ENCODE peak calls at places on chromosomes 12 and 14, in seven cellular contexts. I is retinal pigment epithelial cell; M is cardiac septum; G is stimulated activated CD8-positive, alpha-beta memory T cell treated with anti-CD3 and anti-CD28 coated beads, Interleukin-4, amount 100 ng/mL, for 24 hours; F is HEK293T; E is GM03348; O is HS-5. P is an unnamed sample.

GRCh38 chr12:11697670-11698387 is 48.4 kb downstream of the ETV6 start:
- DNase-seq in G (no peak), F (no peak), O (peak; percentile 46), M (no peak), I (no peak), E (peak; percentile 73), P (peak; percentile 15)

GRCh38 chr12:91189526-91189925 is 6.9 kb upstream of the DCN start:
- DNase-seq in I (no peak), E (peak; percentile 22), M (no peak), O (no peak), G (no peak), F (no peak), P (no peak)

GRCh38 chr12:69548687-69549086 is 36.6 kb upstream of the CCT2 start:
- DNase-seq in G (no peak), M (no peak), F (no peak), I (no peak), E (no peak), O (no peak), P (no peak)

GRCh38 chr12:47943492-47944359 is 19.7 kb upstream of the TMEM106C start:
- DNase-seq in I (no peak), E (no peak), M (no peak), G (no peak), F (no peak), O (no peak), P (no peak)

GRCh38 chr12:64652346-64652745 is 42.1 kb downstream of the RASSF3 start:
- DNase-seq in E (no peak), G (no peak), F (no peak), M (no peak), I (no peak), O (no peak), P (no peak)

GRCh38 chr14:75793806-75794205 is 132.8 kb downstream of the TTLL5 start:
- DNase-seq in O (no peak), F (no peak), G (no peak), I (peak; percentile 20), M (no peak), E (no peak), P (no peak)

GRCh38 chr14:89428163-89428523 is 11.1 kb upstream of the FOXN3 start:
- DNase-seq in I (no peak), M (no peak), E (no peak), G (no peak), F (no peak), O (no peak), P (no peak)

GRCh38 chr14:74684444-74684843 is 28.4 kb downstream of the AREL1 start:
- DNase-seq in I (no peak), M (peak; percentile 78), O (no peak), G (no peak), E (no peak), F (no peak), P (no peak)

GRCh38 chr14:60933920-60934655 is 46.8 kb downstream of the TRMT5 start:
- DNase-seq in M (no peak), O (no peak), F (no peak), G (no peak), E (no peak), I (no peak), P (no peak)